ENCODE peak calls at places on chromosomes 3 and 15, in seven cellular contexts. M, I, T, J, Q, X and N are unnamed samples.

GRCh38 chr15:89203705-89204273 is 17.6 kb downstream of the RLBP1 start:
- DNase-seq in M (no peak), T (no peak), Q (no peak), I (no peak), J (no peak), X (no peak), N (no peak)

GRCh38 chr3:98777286-98777685 is 14.1 kb downstream of the ST3GAL6 start:
- DNase-seq in M (no peak), I (no peak), J (no peak), X (no peak), T (no peak), Q (no peak), N (no peak)

GRCh38 chr3:31008986-31009385 is 114.5 kb upstream of the GADL1 start:
- DNase-seq in X (no peak), J (no peak), M (no peak), I (no peak), T (no peak), Q (no peak), N (no peak)

GRCh38 chr15:89496155-89497098 is at the start of gene RHCG:
- DNase-seq in M (no peak), J (no peak), Q (peak), T (no peak), X (no peak), I (no peak), N (peak)

GRCh38 chr3:163953526-163953925 is 1124.8 kb downstream of the SI start:
- DNase-seq in X (no peak), Q (no peak), J (no peak), T (no peak), I (no peak), M (no peak), N (peak)

GRCh38 chr3:126781406-126781805 is 77.4 kb downstream of the CHCHD6 start:
- DNase-seq in M (no peak), T (no peak), I (no peak), X (no peak), J (no peak), Q (no peak), N (no peak)

GRCh38 chr3:4311496-4311895 is 8.3 kb downstream of the SETMAR start:
- DNase-seq in J (no peak), I (no peak), Q (no peak), T (no peak), M (no peak), X (no peak), N (no peak)

GRCh38 chr3:190265795-190266194 is 56.5 kb downstream of the CLDN1 start:
- DNase-seq in X (no peak), I (no peak), J (peak), T (no peak), Q (no peak), M (peak), N (no peak)

GRCh38 chr3:194198938-194199337 is 63.0 kb downstream of the HES1 start:
- DNase-seq in I (no peak), Q (no peak), M (no peak), T (no peak), X (no peak), J (no peak), N (no peak)

GRCh38 chr3:124397088-124397487 is 333.2 kb upstream of the UMPS start:
- DNase-seq in Q (no peak), T (no peak), I (no peak), M (no peak), X (no peak), J (no peak), N (no peak)